ENCODE peak calls at places on chromosomes 1 and 21, in four cellular contexts. U is breast epithelium, I is body of pancreas, B is left ventricle myocardium inferior. O is an unnamed sample.

GRCh38 chr21:42835611-42836401 is 43.5 kb downstream of the WDR4 start:
- DNase-seq in U (no peak), I (no peak), B (no peak), O (no peak)

GRCh38 chr1:150809651-150810050 is 1.6 kb upstream of the CTSK start:
- DNase-seq in U (peak; percentile 40), I (no peak), B (no peak), O (no peak)

GRCh38 chr21:25855591-25855990 is 120.8 kb downstream of the GABPA start:
- DNase-seq in U (no peak), I (no peak), B (no peak), O (no peak)

GRCh38 chr1:153697873-153698647 is 19.6 kb downstream of the NPR1 start:
- DNase-seq in U (no peak), I (peak; percentile 24), B (peak; percentile 79), O (no peak)

GRCh38 chr1:46485564-46486431 is 3.8 kb upstream of the DMBX1 start:
- DNase-seq in U (no peak), I (no peak), B (no peak), O (no peak)

GRCh38 chr1:40690919-40691537 is 476 bp upstream of the NFYC start:
- DNase-seq in U (no peak), I (no peak), B (no peak), O (no peak)

GRCh38 chr1:172647110-172647564 is 11.8 kb upstream of the FASLG start:
- DNase-seq in U (no peak), I (no peak), B (no peak), O (no peak)

GRCh38 chr1:210743038-210743437 is 390.9 kb downstream of the KCNH1 start:
- DNase-seq in U (no peak), I (no peak), B (no peak), O (no peak)

GRCh38 chr1:231959225-231959884 is 332.8 kb downstream of the DISC1 start:
- DNase-seq in U (no peak), I (no peak), B (no peak), O (no peak)

GRCh38 chr1:67479146-67479891 is 49.1 kb upstream of the SERBP1 start:
- DNase-seq in U (no peak), I (peak; percentile 77), B (no peak), O (no peak)

GRCh38 chr1:39892611-39893595 is 8.8 kb downstream of the MYCL start:
- DNase-seq in U (peak; percentile 54), I (peak; percentile 59), B (no peak), O (no peak)

GRCh38 chr1:231720652-231721325 is 94.2 kb downstream of the DISC1 start:
- DNase-seq in U (no peak), I (no peak), B (no peak), O (no peak)

GRCh38 chr1:85616736-85617135 is 36.2 kb downstream of the CCN1 start:
- DNase-seq in U (no peak), I (no peak), B (no peak), O (no peak)

GRCh38 chr1:180789460-180789859 is 123.2 kb upstream of the KIAA1614 start:
- DNase-seq in U (no peak), I (no peak), B (no peak), O (no peak)

GRCh38 chr1:212852105-212852688 is 4.7 kb upstream of the SPATA45 start:
- DNase-seq in U (no peak), I (no peak), B (no peak), O (no peak)

GRCh38 chr1:94927405-94928175 is 680 bp upstream of the CNN3 start:
- DNase-seq in U (peak; percentile 37), I (peak; percentile 58), B (no peak), O (no peak)

GRCh38 chr1:39116868-39117728 is 87.4 kb upstream of the MACF1 start:
- DNase-seq in U (no peak), I (no peak), B (no peak), O (no peak)

GRCh38 chr1:23854568-23854967 is 13.5 kb downstream of the FUCA1 start:
- DNase-seq in U (no peak), I (no peak), B (no peak), O (peak; percentile 49)
- TF ChIP-seq CTCF in U (no peak), I (no peak), B (peak; percentile 49), O (peak; percentile 28)

DNA sequence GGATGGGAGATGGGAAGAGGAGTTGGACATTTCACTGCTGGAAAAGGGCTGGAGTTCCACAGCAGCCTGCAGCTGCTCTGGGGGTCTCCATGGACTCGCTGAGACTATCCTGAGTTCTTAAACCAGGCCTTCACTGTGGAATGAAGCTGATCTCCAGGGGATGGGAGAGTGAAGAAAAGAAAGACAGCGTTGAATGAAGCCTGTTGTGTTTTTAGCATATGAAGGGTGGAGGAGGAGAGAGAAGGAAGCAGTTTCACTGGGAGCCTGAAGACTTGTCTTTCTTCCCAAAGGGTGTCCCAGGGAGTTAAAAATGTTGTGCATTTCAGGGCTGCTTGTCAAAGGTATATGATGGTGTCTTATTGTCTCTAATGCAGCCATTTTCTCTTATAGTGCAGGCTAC is 9.2 kb downstream of the ROR1 start:
- DNase-seq in U (no peak), I (no peak), B (no peak), O (no peak)
- H3K4me3 ChIP-seq in U (no peak overlapping the region), I (no peak overlapping the region), B (no peak overlapping the region), O (no peak overlapping the region)

GRCh38 chr21:44974676-44975075 is 34.8 kb downstream of the SLX9 start:
- DNase-seq in U (no peak), I (no peak), B (no peak), O (no peak)
- TF ChIP-seq CTCF in U (no peak), I (no peak), B (no peak), O (no peak)

DNA sequence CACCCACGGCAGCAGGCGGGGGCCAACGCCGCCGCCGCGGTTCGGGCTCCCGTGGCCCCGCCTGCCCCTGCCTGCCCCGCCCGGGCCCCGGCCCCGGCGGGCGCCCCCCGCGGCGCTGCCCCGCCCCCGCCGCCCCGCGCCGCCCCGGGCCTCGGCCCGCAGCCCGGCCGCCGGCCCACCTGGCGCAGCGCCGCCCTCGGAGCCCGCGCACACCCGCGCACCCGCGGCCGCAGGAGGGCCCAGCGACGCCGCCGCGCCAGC is at the start of gene WNT3A:
- DNase-seq in U (no peak), I (no peak), B (no peak), O (no peak)
- H3K4me3 ChIP-seq in U (peak within 1 kb of the TSS; percentile 45), I (no peak within 1 kb of the TSS), B (peak within 1 kb of the TSS; percentile 43), O (no peak within 1 kb of the TSS)

GRCh38 chr1:170407601-170408000 is 124.4 kb upstream of the GORAB start:
- DNase-seq in U (no peak), I (no peak), B (no peak), O (no peak)
- TF ChIP-seq CTCF in U (no peak), I (no peak), B (no peak), O (no peak)

DNA sequence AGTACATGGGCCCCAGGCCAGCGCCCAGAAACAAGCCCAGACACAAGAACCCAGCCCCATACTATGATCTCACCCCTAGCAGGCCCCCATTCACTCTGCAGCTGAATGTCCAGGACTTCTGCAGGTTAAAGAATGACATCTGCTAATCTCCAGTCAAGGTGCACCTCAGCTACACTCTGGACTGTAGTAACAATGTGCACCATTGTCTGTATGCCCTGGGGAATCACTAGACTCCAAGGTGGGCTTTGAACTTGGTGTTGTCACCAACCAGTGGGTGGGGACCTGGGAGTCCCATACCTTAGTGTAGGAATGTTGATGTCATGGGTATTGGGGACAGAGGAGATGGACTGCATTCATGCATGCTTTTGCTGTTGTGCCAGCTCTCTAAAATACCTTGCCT is 10.3 kb downstream of the KCNE1 start:
- DNase-seq in U (no peak), I (no peak), B (no peak), O (no peak)
- H3K4me3 ChIP-seq in U (no peak overlapping the region), I (no peak overlapping the region), B (no peak overlapping the region), O (no peak overlapping the region)

GRCh38 chr1:6209661-6210605 is 4.0 kb downstream of the RNF207 start:
- DNase-seq in U (no peak), I (no peak), B (no peak), O (peak; percentile 49)
- TF ChIP-seq CTCF in U (no peak), I (no peak), B (no peak), O (no peak)

GRCh38 chr1:115771094-115771846 is 2.8 kb upstream of the CASQ2 start:
- DNase-seq in U (no peak), I (peak; percentile 74), B (no peak), O (no peak)

GRCh38 chr1:115768549-115768948 is at the start of gene CASQ2:
- DNase-seq in U (no peak), I (no peak), B (peak; percentile 75), O (no peak)

GRCh38 chr1:115764541-115764940 is 4.0 kb downstream of the CASQ2 start:
- DNase-seq in U (no peak), I (peak; percentile 74), B (no peak), O (peak; percentile 34)

GRCh38 chr1:115765091-115765490 is 3.4 kb downstream of the CASQ2 start:
- DNase-seq in U (no peak), I (no peak), B (no peak), O (no peak)

GRCh38 chr1:115767403-115767802 is 1.1 kb downstream of the CASQ2 start:
- DNase-seq in U (no peak), I (no peak), B (no peak), O (no peak)
- H3K4me3 ChIP-seq in U (no peak overlapping the region), I (no peak overlapping the region), B (peak overlapping the region; percentile 67), O (no peak overlapping the region)

O was measured in NB4.